ENCODE peak calls at places on chromosomes 3 and 15, in six cellular contexts. A is Caco-2, P is psoas muscle, M is right atrium auricular region, W is uterus, X is PC-3. N is an unnamed sample. For H3K4me1, the result is how much of the 10 kb centered on the place peaks cover.

GRCh38 chr3:146772211-146772743 is 167.1 kb upstream of the PLSCR5 start:
- DNase-seq in A (no peak), P (peak), M (no peak), W (no peak), X (no peak), N (no peak)

GRCh38 chr3:15207836-15208504 is 1.9 kb downstream of the CAPN7 start:
- DNase-seq in A (no peak), P (no peak), M (no peak), W (no peak), X (no peak), N (no peak)

GRCh38 chr15:66706225-66706732 is 4.2 kb downstream of the SMAD6 start:
- DNase-seq in A (no peak), P (no peak), M (no peak), W (no peak), X (no peak), N (peak)

GRCh38 chr3:123834631-123835030 is 49.5 kb downstream of the MYLK start:
- DNase-seq in A (no peak), P (no peak), M (no peak), W (no peak), X (peak), N (peak)

GRCh38 chr3:134601539-134602439 is 49.0 kb downstream of the KY start:
- DNase-seq in A (peak), P (no peak), M (no peak), W (no peak), X (no peak), N (peak)

GRCh38 chr15:92714457-92715401 is 59.2 kb upstream of the FAM174B start:
- DNase-seq in A (peak), P (peak), M (peak), W (peak), X (peak), N (peak)

GRCh38 chr3:46114324-46114988 is 87.2 kb upstream of the XCR1 start:
- DNase-seq in A (peak), P (no peak), M (no peak), W (no peak), X (peak), N (no peak)

GRCh38 chr3:69364354-69364753 is 21.5 kb downstream of the FRMD4B start:
- DNase-seq in A (no peak), P (no peak), M (no peak), W (no peak), X (peak), N (peak)

GRCh38 chr3:160210799-160211221 is 14.4 kb upstream of the C3orf80 start:
- DNase-seq in A (peak), P (no peak), M (no peak), W (no peak), X (peak), N (peak)

GRCh38 chr3:141306922-141307321 is 61.4 kb upstream of the ZBTB38 start:
- DNase-seq in A (no peak), P (no peak), M (peak), W (no peak), X (peak), N (peak)

GRCh38 chr3:18645603-18646002 is 220.5 kb upstream of the SATB1 start:
- DNase-seq in A (no peak), P (no peak), M (no peak), W (no peak), X (no peak), N (no peak)

GRCh38 chr3:19888428-19889152 is 45.4 kb downstream of the EFHB start:
- DNase-seq in A (no peak), P (no peak), M (no peak), W (no peak), X (peak), N (no peak)

GRCh38 chr15:100438570-100438969 is 90.2 kb downstream of the CERS3 start:
- DNase-seq in A (no peak), P (peak), M (peak), W (peak), X (peak), N (no peak)

GRCh38 chr15:56208641-56209155 is 35.0 kb downstream of the RFX7 start:
- DNase-seq in A (no peak), P (no peak), M (no peak), W (no peak), X (no peak), N (peak)

GRCh38 chr15:84818221-84819131 is 1.3 kb downstream of the ALPK3 start:
- DNase-seq in A (peak), P (peak), M (peak), W (no peak), X (peak), N (peak)

GRCh38 chr3:129118745-129119144 is 2.9 kb downstream of the RAB43 start:
- DNase-seq in A (no peak), P (no peak), M (no peak), W (no peak), X (no peak), N (no peak)

GRCh38 chr3:51792206-51792605 is 13.2 kb upstream of the IQCF6 start:
- DNase-seq in A (no peak), P (no peak), M (no peak), W (no peak), X (no peak), N (no peak)

GRCh38 chr3:171353423-171353822 is 106.8 kb downstream of the TNIK start:
- DNase-seq in A (no peak), P (no peak), M (no peak), W (no peak), X (peak), N (no peak)

GRCh38 chr3:158267015-158267414 is 157.1 kb downstream of the RSRC1 start:
- DNase-seq in A (no peak), P (no peak), M (no peak), W (no peak), X (no peak), N (no peak)

GRCh38 chr3:66098436-66098835 is 59.7 kb upstream of the MAGI1 start:
- DNase-seq in A (no peak), P (no peak), M (no peak), W (no peak), X (no peak), N (peak)

GRCh38 chr15:90316139-90316538 is 35.9 kb upstream of the ZNF774 start:
- DNase-seq in A (no peak), P (no peak), M (peak), W (no peak), X (peak), N (no peak)

GRCh38 chr3:18370672-18371071 is 54.5 kb downstream of the SATB1 start:
- DNase-seq in A (no peak), P (no peak), M (no peak), W (no peak), X (no peak), N (no peak)

GRCh38 chr3:154421067-154421466 is 8.9 kb downstream of the GPR149 start:
- DNase-seq in A (peak), P (no peak), M (no peak), W (no peak), X (peak), N (no peak)

GRCh38 chr3:64687781-64688515 is at the start of gene ADAMTS9:
- DNase-seq in A (peak), P (peak), M (peak), W (peak), X (no peak), N (peak)

GRCh38 chr3:30124435-30125390 is 481.7 kb upstream of the TGFBR2 start:
- DNase-seq in A (no peak), P (no peak), M (no peak), W (no peak), X (peak), N (no peak)

GRCh38 chr15:57035664-57036063 is 117.2 kb downstream of the TCF12 start:
- DNase-seq in A (no peak), P (no peak), M (no peak), W (no peak), X (no peak), N (no peak)

DNA sequence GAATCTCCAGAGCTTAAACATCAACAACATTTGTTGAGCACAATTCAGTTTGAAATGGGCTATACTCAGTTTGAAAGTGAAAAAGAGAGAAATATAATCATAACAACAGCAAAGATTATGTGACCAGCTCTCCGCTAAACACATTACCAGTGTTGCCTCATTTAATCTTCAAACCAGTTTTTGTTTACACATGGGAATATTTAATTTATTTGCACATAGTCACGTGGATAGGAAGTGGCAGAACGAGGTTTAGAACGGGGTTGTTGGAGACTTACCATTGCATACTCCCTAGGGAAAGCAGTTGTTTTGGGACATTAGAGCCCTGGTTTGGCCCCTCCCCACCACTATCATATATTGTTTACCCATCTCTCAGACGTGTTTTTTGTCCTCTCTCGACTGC is 77.2 kb downstream of the IL1RAP start:
- DNase-seq in A (no peak), P (no peak), M (no peak), W (no peak), X (peak), N (no peak)
- H3K4me1 ChIP-seq in A (under half), P (under half), M (under half), W (under half), X (under half), N (under half)

GRCh38 chr15:48177875-48178611 is at the start of gene MYEF2:
- DNase-seq in A (peak), P (peak), M (peak), W (peak), X (peak), N (peak)
- H3K4me3 ChIP-seq in A (peak), P (peak), M (peak), W (peak), X (peak), N (peak)

DNA sequence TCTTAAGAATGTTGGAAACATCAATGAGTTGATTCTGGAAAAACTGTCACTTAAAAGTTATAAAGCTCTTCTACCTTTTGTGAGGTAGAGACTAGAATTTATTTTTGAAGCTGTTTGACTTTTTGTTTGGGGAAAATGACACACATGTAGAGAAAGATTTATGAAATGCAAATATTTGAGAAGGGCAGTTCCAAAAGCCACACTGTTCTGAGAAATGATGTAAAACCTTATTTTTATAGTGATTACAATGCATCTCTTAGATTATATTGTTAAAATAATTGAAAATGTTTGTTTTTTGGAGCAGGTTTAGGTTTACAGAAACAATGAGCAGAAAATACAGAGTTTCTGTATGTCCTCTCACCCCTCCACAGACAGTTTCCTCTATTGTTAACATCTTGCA is 116.1 kb upstream of the CMC1 start:
- DNase-seq in A (no peak), P (no peak), M (no peak), W (no peak), X (peak), N (no peak)
- TF ChIP-seq CTCF in A (no peak), P (no peak), M (no peak), W (no peak), X (no peak), N (no peak)

GRCh38 chr3:153195480-153195879 is 33.5 kb downstream of the RAP2B start:
- DNase-seq in A (no peak), P (no peak), M (no peak), W (no peak), X (peak), N (no peak)

GRCh38 chr3:153190923-153191322 is 28.9 kb downstream of the RAP2B start:
- DNase-seq in A (no peak), P (no peak), M (no peak), W (no peak), X (no peak), N (no peak)

DNA sequence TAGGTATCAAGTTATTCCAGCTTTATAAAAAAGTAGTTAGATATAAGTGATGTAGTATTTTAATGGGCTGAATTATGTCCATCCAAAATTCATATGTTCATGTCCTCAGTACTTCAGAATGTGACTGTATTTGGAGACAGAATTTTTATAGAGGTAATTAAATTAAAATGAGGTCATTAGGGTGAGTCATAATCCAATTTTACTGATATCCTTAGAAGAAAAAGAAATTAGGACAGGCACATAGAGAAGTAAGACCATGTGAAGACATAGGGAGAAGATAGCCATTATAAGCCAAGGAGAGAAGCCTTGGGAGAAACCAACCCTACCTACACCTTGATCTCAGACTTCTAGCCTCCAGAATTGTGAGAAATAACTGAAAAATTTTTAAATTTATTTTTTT is 30.3 kb downstream of the RAP2B start:
- DNase-seq in A (no peak), P (no peak), M (no peak), W (no peak), X (peak), N (no peak)
- H3K4me1 ChIP-seq in A (under half), P (under half), M (under half), W (under half), X (under half), N (under half)

GRCh38 chr3:100045696-100046095 is 68.6 kb downstream of the FILIP1L start:
- DNase-seq in A (peak), P (peak), M (peak), W (peak), X (peak), N (peak)

GRCh38 chr3:100044369-100044768 is 69.9 kb downstream of the FILIP1L start:
- DNase-seq in A (no peak), P (no peak), M (no peak), W (no peak), X (no peak), N (no peak)

GRCh38 chr3:100047455-100048141 is 66.7 kb downstream of the FILIP1L start:
- DNase-seq in A (peak), P (no peak), M (no peak), W (no peak), X (peak), N (peak)

GRCh38 chr3:100048248-100048647 is 66.1 kb downstream of the FILIP1L start:
- DNase-seq in A (no peak), P (no peak), M (no peak), W (no peak), X (no peak), N (no peak)

DNA sequence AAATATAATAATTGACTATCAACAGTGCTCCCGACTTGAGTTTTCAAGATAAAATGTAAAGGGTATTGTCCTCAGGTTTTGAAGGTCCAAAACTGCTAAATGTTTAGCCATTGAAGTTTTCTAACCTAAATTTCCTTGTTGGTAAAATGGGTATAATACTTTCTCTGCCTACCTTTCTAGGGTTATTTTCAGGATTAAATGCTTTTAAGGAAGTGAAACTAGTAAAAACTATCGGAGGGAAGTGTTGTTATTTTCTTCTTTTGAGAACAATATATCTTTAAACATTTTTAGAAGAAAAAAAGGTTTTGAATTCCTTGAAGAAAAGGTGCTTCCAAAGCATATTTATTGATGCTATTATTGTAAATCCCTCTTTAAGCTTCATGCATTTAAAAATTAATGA is 67.3 kb downstream of the FILIP1L start:
- DNase-seq in A (no peak), P (no peak), M (no peak), W (no peak), X (no peak), N (no peak)
- H3K4me3 ChIP-seq in A (no peak), P (peak), M (no peak), W (no peak), X (peak), N (no peak)

GRCh38 chr15:63354771-63355650 is 26.6 kb downstream of the CA12 start:
- DNase-seq in A (peak), P (no peak), M (no peak), W (no peak), X (no peak), N (no peak)

GRCh38 chr15:63353261-63353660 is 28.4 kb downstream of the CA12 start:
- DNase-seq in A (no peak), P (no peak), M (no peak), W (no peak), X (no peak), N (no peak)

GRCh38 chr15:63351170-63351569 is 30.5 kb downstream of the CA12 start:
- DNase-seq in A (no peak), P (no peak), M (no peak), W (no peak), X (no peak), N (no peak)

GRCh38 chr15:63353887-63354286 is 27.8 kb downstream of the CA12 start:
- DNase-seq in A (no peak), P (no peak), M (no peak), W (no peak), X (no peak), N (no peak)

GRCh38 chr15:63352808-63353207 is 28.8 kb downstream of the CA12 start:
- DNase-seq in A (no peak), P (no peak), M (no peak), W (no peak), X (no peak), N (no peak)
- TF ChIP-seq CTCF in A (no peak), P (no peak), M (no peak), W (no peak), X (no peak), N (no peak)

N was measured in osteoblast.